ENCODE peak calls at places on chromosome 12, in four cellular contexts. K, Z, C and H are unnamed samples.

GRCh38 chr12:227923-228845 is 14.2 kb upstream of the SLC6A12 start:
- DNase-seq in K (no peak), Z (no peak), C (no peak), H (no peak)

GRCh38 chr12:113296557-113297213 is 38.2 kb downstream of the SLC8B1 start:
- DNase-seq in K (peak), Z (no peak), C (no peak), H (no peak)

GRCh38 chr12:60845696-60846095 is 1249.9 kb downstream of the SLC16A7 start:
- DNase-seq in K (no peak), Z (no peak), C (no peak), H (no peak)

GRCh38 chr12:46134205-46134811 is 134.5 kb downstream of the SLC38A1 start:
- DNase-seq in K (no peak), Z (no peak), C (no peak), H (no peak)

GRCh38 chr12:45732936-45733335 is 3.4 kb downstream of the ARID2 start:
- DNase-seq in K (no peak), Z (no peak), C (no peak), H (no peak)

GRCh38 chr12:11805043-11805442 is 155.6 kb downstream of the ETV6 start:
- DNase-seq in K (no peak), Z (no peak), C (no peak), H (no peak)

GRCh38 chr12:109510196-109510595 is 32.8 kb downstream of the UBE3B start:
- DNase-seq in K (no peak), Z (no peak), C (no peak), H (no peak)

GRCh38 chr12:88623777-88624548 is 43.7 kb upstream of the KITLG start:
- DNase-seq in K (no peak), Z (no peak), C (no peak), H (no peak)

GRCh38 chr12:108568653-108569154 is 6.3 kb downstream of the ISCU start:
- DNase-seq in K (no peak), Z (peak), C (no peak), H (no peak)

GRCh38 chr12:49580572-49581535 is 12.9 kb upstream of the MCRS1 start:
- DNase-seq in K (peak), Z (no peak), C (no peak), H (peak)

GRCh38 chr12:19971396-19971802 is 396.9 kb upstream of the PDE3A start:
- DNase-seq in K (no peak), Z (no peak), C (no peak), H (no peak)

GRCh38 chr12:13195848-13196301 is 651 bp upstream of the EMP1 start:
- DNase-seq in K (no peak), Z (no peak), C (no peak), H (no peak)

GRCh38 chr12:87430444-87430843 is 598.8 kb downstream of the C12orf50 start:
- DNase-seq in K (no peak), Z (no peak), C (no peak), H (no peak)

GRCh38 chr12:106108187-106108816 is 30.5 kb downstream of the NUAK1 start:
- DNase-seq in K (no peak), Z (no peak), C (no peak), H (no peak)

GRCh38 chr12:30753233-30753632 is 1.5 kb downstream of the CAPRIN2 start:
- DNase-seq in K (no peak), Z (no peak), C (no peak), H (no peak)

GRCh38 chr12:3636328-3636727 is 116.6 kb downstream of the CRACR2A start:
- DNase-seq in K (no peak), Z (no peak), C (no peak), H (no peak)

GRCh38 chr12:125186471-125187147 is 121.4 kb downstream of the AACS start:
- DNase-seq in K (no peak), Z (no peak), C (no peak), H (no peak)

GRCh38 chr12:45914090-45914489 is 76.3 kb downstream of the SCAF11 start:
- DNase-seq in K (no peak), Z (no peak), C (no peak), H (no peak)

GRCh38 chr12:5000204-5000603 is 43.5 kb upstream of the KCNA5 start:
- DNase-seq in K (no peak), Z (no peak), C (no peak), H (no peak)

GRCh38 chr12:12436831-12437345 is 80.0 kb downstream of the BORCS5 start:
- DNase-seq in K (no peak), Z (no peak), C (no peak), H (no peak)

GRCh38 chr12:62736596-62736995 is 198.4 kb downstream of the PPM1H start:
- DNase-seq in K (no peak), Z (no peak), C (no peak), H (no peak)

GRCh38 chr12:67919406-67919805 is 69.8 kb upstream of the IFNG-AS1 start:
- DNase-seq in K (no peak), Z (no peak), C (no peak), H (no peak)

GRCh38 chr12:50042693-50043092 is 14.7 kb upstream of the ASIC1 start:
- DNase-seq in K (no peak), Z (no peak), C (no peak), H (no peak)

GRCh38 chr12:9064815-9065606 is 50.7 kb downstream of the A2M start:
- DNase-seq in K (peak), Z (peak), C (no peak), H (peak)

GRCh38 chr12:53752192-53752601 is 418 bp upstream of the CISTR start:
- DNase-seq in K (no peak), Z (no peak), C (no peak), H (no peak)

GRCh38 chr12:53754633-53755261 is 3.0 kb upstream of the CISTR start:
- DNase-seq in K (no peak), Z (no peak), C (no peak), H (no peak)

GRCh38 chr12:53752651-53753050 is 872 bp upstream of the CISTR start:
- DNase-seq in K (no peak), Z (no peak), C (no peak), H (no peak)

GRCh38 chr12:53755451-53756290 is 3.9 kb upstream of the CISTR start:
- DNase-seq in K (no peak), Z (no peak), C (no peak), H (no peak)

DNA sequence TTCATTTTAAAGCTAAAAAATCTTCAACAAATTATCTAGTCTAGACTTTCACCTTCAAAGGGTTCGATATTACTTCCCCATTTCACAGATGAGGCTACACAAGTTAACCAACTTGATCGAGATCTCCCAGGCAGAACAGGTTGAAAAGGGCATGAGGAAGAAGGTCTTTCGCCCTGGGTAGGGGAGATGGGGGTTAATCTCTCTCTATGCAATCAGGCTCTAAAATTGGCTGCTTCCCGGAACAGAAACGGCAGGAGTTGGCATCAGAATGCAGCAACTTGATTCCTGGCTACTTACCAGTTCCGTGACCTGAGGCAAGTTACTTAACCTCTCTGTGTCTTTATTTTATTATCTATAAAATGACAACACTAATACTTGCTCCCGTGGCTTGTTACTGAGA is 2.4 kb upstream of the CISTR start:
- DNase-seq in K (no peak), Z (no peak), C (no peak), H (no peak)
- H3K4me3 ChIP-seq in K (no peak), Z (no peak), C (no peak), H (no peak)

GRCh38 chr12:58897969-58898368 is 22.3 kb downstream of the LRIG3 start:
- DNase-seq in K (no peak), Z (no peak), C (no peak), H (no peak)

GRCh38 chr12:58896278-58896677 is 24.0 kb downstream of the LRIG3 start:
- DNase-seq in K (no peak), Z (no peak), C (no peak), H (no peak)

GRCh38 chr12:58893421-58893986 is 26.8 kb downstream of the LRIG3 start:
- DNase-seq in K (no peak), Z (no peak), C (no peak), H (no peak)

GRCh38 chr12:58895053-58895452 is 25.3 kb downstream of the LRIG3 start:
- DNase-seq in K (no peak), Z (no peak), C (no peak), H (no peak)

GRCh38 chr12:58894040-58894439 is 26.3 kb downstream of the LRIG3 start:
- DNase-seq in K (no peak), Z (no peak), C (no peak), H (no peak)
- H3K27ac ChIP-seq in K (no peak), Z (peak), C (no peak), H (no peak)

GRCh38 chr12:14665354-14666348 is 30.7 kb downstream of the GUCY2C start:
- DNase-seq in K (no peak), Z (no peak), C (no peak), H (no peak)
- H3K4me3 ChIP-seq in K (no peak), Z (no peak), C (no peak), H (no peak)

GRCh38 chr12:104216461-104217058 is 981 bp downstream of the TXNRD1 start:
- DNase-seq in K (no peak), Z (no peak), C (no peak), H (no peak)
- H3K27ac ChIP-seq in K (peak), Z (peak), C (peak), H (peak)

GRCh38 chr12:47740536-47741339 is 15.4 kb upstream of the ENDOU start:
- DNase-seq in K (no peak), Z (no peak), C (no peak), H (no peak)

GRCh38 chr12:47737936-47738335 is 12.6 kb upstream of the ENDOU start:
- DNase-seq in K (no peak), Z (no peak), C (no peak), H (no peak)

GRCh38 chr12:47741340-47741703 is 16.0 kb upstream of the ENDOU start:
- DNase-seq in K (peak), Z (no peak), C (no peak), H (no peak)

GRCh38 chr12:47739297-47739696 is 14.0 kb upstream of the ENDOU start:
- DNase-seq in K (no peak), Z (no peak), C (no peak), H (no peak)

DNA sequence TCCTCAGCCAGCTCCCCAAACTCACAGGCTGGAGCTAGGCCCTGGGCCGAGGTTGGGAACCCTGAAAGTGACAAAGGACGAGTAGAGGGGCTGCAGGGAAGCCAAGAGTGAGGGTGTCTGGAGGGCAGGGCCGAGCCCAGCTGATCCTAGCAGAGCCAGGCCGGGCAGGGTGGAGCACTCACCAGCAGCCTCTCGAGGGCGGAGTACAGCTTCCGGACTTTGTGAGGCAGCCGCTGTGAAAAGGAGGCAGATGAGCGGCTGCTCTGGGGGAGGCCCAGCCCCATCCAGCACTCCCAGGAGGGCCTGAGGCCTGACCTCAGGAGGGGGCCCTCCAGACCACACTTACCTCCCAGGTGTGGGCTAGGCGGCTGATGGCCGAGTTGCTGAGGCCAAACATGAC is 14.7 kb upstream of the ENDOU start:
- DNase-seq in K (peak), Z (no peak), C (no peak), H (no peak)
- H3K4me3 ChIP-seq in K (no peak), Z (no peak), C (no peak), H (no peak)

DNA sequence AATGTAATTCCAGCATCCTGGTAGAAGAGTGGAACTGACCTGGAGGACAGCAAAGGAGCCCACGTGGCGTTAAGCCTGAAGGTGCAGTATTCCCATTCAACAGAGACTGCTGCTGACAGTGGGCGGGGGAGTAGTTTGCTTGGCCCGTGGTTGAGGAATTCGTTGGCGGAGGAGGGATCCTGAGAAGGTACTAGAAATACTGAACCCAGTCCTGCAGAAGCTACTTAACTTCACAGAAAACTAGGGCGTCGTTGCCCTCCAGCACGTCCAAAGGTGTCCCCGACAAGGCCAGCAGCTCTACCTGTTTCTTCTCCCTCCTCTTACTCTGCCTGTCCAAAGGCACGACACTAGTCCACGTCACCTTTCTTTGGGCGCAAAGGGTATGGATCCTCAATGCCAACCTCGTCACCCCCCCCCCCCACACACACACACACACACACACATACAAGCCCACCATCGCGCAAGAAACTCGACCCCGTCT is 303 bp downstream of the PUS7L start:
- DNase-seq in K (peak), Z (no peak), C (no peak), H (peak)
- H3K27ac ChIP-seq in K (peak), Z (peak), C (peak), H (peak)

GRCh38 chr12:89965993-89966392 is 257.4 kb upstream of the ATP2B1 start:
- DNase-seq in K (no peak), Z (no peak), C (no peak), H (no peak)
- H3K4me3 ChIP-seq in K (no peak), Z (no peak), C (no peak), H (no peak)

GRCh38 chr12:104544836-104545235 is 88.1 kb downstream of the CHST11 start:
- DNase-seq in K (no peak), Z (no peak), C (no peak), H (no peak)

GRCh38 chr12:104549820-104550480 is 93.2 kb downstream of the CHST11 start:
- DNase-seq in K (no peak), Z (no peak), C (no peak), H (no peak)

GRCh38 chr12:104551313-104551931 is 94.7 kb downstream of the CHST11 start:
- DNase-seq in K (no peak), Z (no peak), C (no peak), H (no peak)

GRCh38 chr12:104547239-104547638 is 90.5 kb downstream of the CHST11 start:
- DNase-seq in K (no peak), Z (no peak), C (no peak), H (peak)

DNA sequence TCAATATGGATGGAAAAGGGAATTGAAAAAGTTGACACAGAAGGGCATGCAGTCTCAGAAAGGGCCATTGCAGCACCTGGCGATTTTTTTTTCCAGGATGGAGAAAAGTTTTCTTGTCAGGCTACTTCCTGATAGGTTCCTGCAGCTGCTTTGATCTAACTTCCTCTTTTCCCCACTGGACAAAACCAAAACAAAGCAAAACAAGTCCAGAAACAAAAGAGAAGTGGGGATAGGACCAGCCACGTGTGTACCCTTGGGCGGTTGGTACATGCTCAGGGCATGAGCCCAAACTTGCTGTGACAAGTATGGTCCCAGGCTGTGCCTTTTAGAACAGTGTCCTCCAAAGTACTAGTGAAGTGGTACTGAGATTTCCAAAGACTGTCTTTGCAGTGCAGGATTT is 89.8 kb downstream of the CHST11 start:
- DNase-seq in K (no peak), Z (no peak), C (no peak), H (peak)
- H3K27ac ChIP-seq in K (no peak), Z (no peak), C (no peak), H (peak)